ENCODE peak calls at places on chromosomes 5 and 9, in eight cellular contexts. One of them, this sample, is unnamed.

GRCh38 chr9:32378496-32378895 is 5.9 kb upstream of the ACO1 start:
- DNase-seq in stimulated activated CD4-positive, alpha-beta T cell treated with anti-CD3 and anti-CD28 coated beads, Interleukin-4, amount 100 ng/mL, for 1 hour: no peak
- DNase-seq in mesendoderm: peak; percentile 86
- DNase-seq in body of pancreas: peak; percentile 30
- DNase-seq in NCI-H748 treated with DMSO at 0.1 percent for 48 hours: peak; percentile 69
- DNase-seq in choroid plexus epithelial cell: peak; percentile 91
- DNase-seq in foreskin fibroblast: peak; percentile 86
- DNase-seq in NCI-H774: peak; percentile 29
- DNase-seq in this sample: peak; percentile 45

GRCh38 chr9:4192450-4192849 is 107.4 kb downstream of the GLIS3 start:
- DNase-seq in stimulated activated CD4-positive, alpha-beta T cell treated with anti-CD3 and anti-CD28 coated beads, Interleukin-4, amount 100 ng/mL, for 1 hour: no peak
- DNase-seq in mesendoderm: no peak
- DNase-seq in body of pancreas: no peak
- DNase-seq in NCI-H748 treated with DMSO at 0.1 percent for 48 hours: no peak
- DNase-seq in choroid plexus epithelial cell: no peak
- DNase-seq in foreskin fibroblast: no peak
- DNase-seq in NCI-H774: no peak
- DNase-seq in this sample: no peak

GRCh38 chr5:29001666-29002065 is 1963.3 kb upstream of the CDH9 start:
- DNase-seq in stimulated activated CD4-positive, alpha-beta T cell treated with anti-CD3 and anti-CD28 coated beads, Interleukin-4, amount 100 ng/mL, for 1 hour: no peak
- DNase-seq in mesendoderm: peak; percentile 83
- DNase-seq in body of pancreas: no peak
- DNase-seq in NCI-H748 treated with DMSO at 0.1 percent for 48 hours: no peak
- DNase-seq in choroid plexus epithelial cell: no peak
- DNase-seq in foreskin fibroblast: no peak
- DNase-seq in NCI-H774: no peak
- DNase-seq in this sample: no peak

GRCh38 chr5:176784218-176785165 is 25.9 kb upstream of the UNC5A start:
- DNase-seq in stimulated activated CD4-positive, alpha-beta T cell treated with anti-CD3 and anti-CD28 coated beads, Interleukin-4, amount 100 ng/mL, for 1 hour: no peak
- DNase-seq in mesendoderm: peak; percentile 84
- DNase-seq in body of pancreas: no peak
- DNase-seq in NCI-H748 treated with DMSO at 0.1 percent for 48 hours: no peak
- DNase-seq in choroid plexus epithelial cell: peak; percentile 88
- DNase-seq in foreskin fibroblast: peak; percentile 66
- DNase-seq in NCI-H774: no peak
- DNase-seq in this sample: peak; percentile 79

GRCh38 chr9:127198587-127198986 is 66.0 kb upstream of the GARNL3 start:
- DNase-seq in stimulated activated CD4-positive, alpha-beta T cell treated with anti-CD3 and anti-CD28 coated beads, Interleukin-4, amount 100 ng/mL, for 1 hour: no peak
- DNase-seq in mesendoderm: no peak
- DNase-seq in body of pancreas: no peak
- DNase-seq in NCI-H748 treated with DMSO at 0.1 percent for 48 hours: no peak
- DNase-seq in choroid plexus epithelial cell: no peak
- DNase-seq in foreskin fibroblast: no peak
- DNase-seq in NCI-H774: no peak
- DNase-seq in this sample: no peak

GRCh38 chr9:87710448-87710847 is 15.5 kb upstream of the CTSL start:
- DNase-seq in stimulated activated CD4-positive, alpha-beta T cell treated with anti-CD3 and anti-CD28 coated beads, Interleukin-4, amount 100 ng/mL, for 1 hour: no peak
- DNase-seq in mesendoderm: no peak
- DNase-seq in body of pancreas: no peak
- DNase-seq in NCI-H748 treated with DMSO at 0.1 percent for 48 hours: no peak
- DNase-seq in choroid plexus epithelial cell: no peak
- DNase-seq in foreskin fibroblast: no peak
- DNase-seq in NCI-H774: no peak
- DNase-seq in this sample: no peak

GRCh38 chr9:13352451-13352979 is 73.0 kb upstream of the MPDZ start:
- DNase-seq in stimulated activated CD4-positive, alpha-beta T cell treated with anti-CD3 and anti-CD28 coated beads, Interleukin-4, amount 100 ng/mL, for 1 hour: no peak
- DNase-seq in mesendoderm: no peak
- DNase-seq in body of pancreas: no peak
- DNase-seq in NCI-H748 treated with DMSO at 0.1 percent for 48 hours: no peak
- DNase-seq in choroid plexus epithelial cell: no peak
- DNase-seq in foreskin fibroblast: no peak
- DNase-seq in NCI-H774: no peak
- DNase-seq in this sample: no peak

GRCh38 chr5:55510523-55510880 is 24.3 kb downstream of the PLPP1 start:
- DNase-seq in stimulated activated CD4-positive, alpha-beta T cell treated with anti-CD3 and anti-CD28 coated beads, Interleukin-4, amount 100 ng/mL, for 1 hour: no peak
- DNase-seq in mesendoderm: no peak
- DNase-seq in body of pancreas: no peak
- DNase-seq in NCI-H748 treated with DMSO at 0.1 percent for 48 hours: no peak
- DNase-seq in choroid plexus epithelial cell: no peak
- DNase-seq in foreskin fibroblast: no peak
- DNase-seq in NCI-H774: no peak
- DNase-seq in this sample: no peak

GRCh38 chr5:15601274-15601673 is 101.3 kb downstream of the FBXL7 start:
- DNase-seq in stimulated activated CD4-positive, alpha-beta T cell treated with anti-CD3 and anti-CD28 coated beads, Interleukin-4, amount 100 ng/mL, for 1 hour: no peak
- DNase-seq in mesendoderm: peak; percentile 38
- DNase-seq in body of pancreas: no peak
- DNase-seq in NCI-H748 treated with DMSO at 0.1 percent for 48 hours: no peak
- DNase-seq in choroid plexus epithelial cell: peak; percentile 41
- DNase-seq in foreskin fibroblast: peak; percentile 53
- DNase-seq in NCI-H774: no peak
- DNase-seq in this sample: no peak

GRCh38 chr9:536597-537511 is 304.6 kb upstream of the DMRT1 start:
- DNase-seq in stimulated activated CD4-positive, alpha-beta T cell treated with anti-CD3 and anti-CD28 coated beads, Interleukin-4, amount 100 ng/mL, for 1 hour: no peak
- DNase-seq in mesendoderm: no peak
- DNase-seq in body of pancreas: no peak
- DNase-seq in NCI-H748 treated with DMSO at 0.1 percent for 48 hours: no peak
- DNase-seq in choroid plexus epithelial cell: no peak
- DNase-seq in foreskin fibroblast: no peak
- DNase-seq in NCI-H774: no peak
- DNase-seq in this sample: no peak

GRCh38 chr5:66247176-66247960 is 103.3 kb downstream of the SREK1 start:
- DNase-seq in stimulated activated CD4-positive, alpha-beta T cell treated with anti-CD3 and anti-CD28 coated beads, Interleukin-4, amount 100 ng/mL, for 1 hour: no peak
- DNase-seq in mesendoderm: peak; percentile 47
- DNase-seq in body of pancreas: no peak
- DNase-seq in NCI-H748 treated with DMSO at 0.1 percent for 48 hours: no peak
- DNase-seq in choroid plexus epithelial cell: peak; percentile 87
- DNase-seq in foreskin fibroblast: peak; percentile 85
- DNase-seq in NCI-H774: no peak
- DNase-seq in this sample: peak; percentile 9

GRCh38 chr5:1217596-1218206 is 7.5 kb upstream of the SLC6A18 start:
- DNase-seq in stimulated activated CD4-positive, alpha-beta T cell treated with anti-CD3 and anti-CD28 coated beads, Interleukin-4, amount 100 ng/mL, for 1 hour: no peak
- DNase-seq in mesendoderm: peak; percentile 33
- DNase-seq in body of pancreas: no peak
- DNase-seq in NCI-H748 treated with DMSO at 0.1 percent for 48 hours: no peak
- DNase-seq in choroid plexus epithelial cell: no peak
- DNase-seq in foreskin fibroblast: no peak
- DNase-seq in NCI-H774: peak; percentile 16
- DNase-seq in this sample: no peak

GRCh38 chr5:72282878-72283277 is 37.2 kb downstream of the MRPS27 start:
- DNase-seq in stimulated activated CD4-positive, alpha-beta T cell treated with anti-CD3 and anti-CD28 coated beads, Interleukin-4, amount 100 ng/mL, for 1 hour: no peak
- DNase-seq in mesendoderm: no peak
- DNase-seq in body of pancreas: no peak
- DNase-seq in NCI-H748 treated with DMSO at 0.1 percent for 48 hours: no peak
- DNase-seq in choroid plexus epithelial cell: peak; percentile 74
- DNase-seq in foreskin fibroblast: peak; percentile 70
- DNase-seq in NCI-H774: no peak
- DNase-seq in this sample: no peak

GRCh38 chr5:135862744-135863143 is 28.3 kb downstream of the SLC25A48 start:
- DNase-seq in stimulated activated CD4-positive, alpha-beta T cell treated with anti-CD3 and anti-CD28 coated beads, Interleukin-4, amount 100 ng/mL, for 1 hour: no peak
- DNase-seq in mesendoderm: no peak
- DNase-seq in body of pancreas: no peak
- DNase-seq in NCI-H748 treated with DMSO at 0.1 percent for 48 hours: no peak
- DNase-seq in choroid plexus epithelial cell: no peak
- DNase-seq in foreskin fibroblast: no peak
- DNase-seq in NCI-H774: no peak
- DNase-seq in this sample: no peak

GRCh38 chr9:105413486-105414068 is 34.3 kb upstream of the FSD1L start:
- DNase-seq in stimulated activated CD4-positive, alpha-beta T cell treated with anti-CD3 and anti-CD28 coated beads, Interleukin-4, amount 100 ng/mL, for 1 hour: no peak
- DNase-seq in mesendoderm: peak; percentile 69
- DNase-seq in body of pancreas: no peak
- DNase-seq in NCI-H748 treated with DMSO at 0.1 percent for 48 hours: peak; percentile 9
- DNase-seq in choroid plexus epithelial cell: peak; percentile 54
- DNase-seq in foreskin fibroblast: peak; percentile 75
- DNase-seq in NCI-H774: no peak
- DNase-seq in this sample: peak; percentile 33

GRCh38 chr5:125484272-125485002 is 738.0 kb upstream of the ZNF608 start:
- DNase-seq in stimulated activated CD4-positive, alpha-beta T cell treated with anti-CD3 and anti-CD28 coated beads, Interleukin-4, amount 100 ng/mL, for 1 hour: no peak
- DNase-seq in mesendoderm: no peak
- DNase-seq in body of pancreas: peak; percentile 31
- DNase-seq in NCI-H748 treated with DMSO at 0.1 percent for 48 hours: peak; percentile 91
- DNase-seq in choroid plexus epithelial cell: peak; percentile 92
- DNase-seq in foreskin fibroblast: peak; percentile 95
- DNase-seq in NCI-H774: peak; percentile 67
- DNase-seq in this sample: peak; percentile 87

GRCh38 chr5:50856720-50857119 is 190.3 kb downstream of the PARP8 start:
- DNase-seq in stimulated activated CD4-positive, alpha-beta T cell treated with anti-CD3 and anti-CD28 coated beads, Interleukin-4, amount 100 ng/mL, for 1 hour: no peak
- DNase-seq in mesendoderm: no peak
- DNase-seq in body of pancreas: no peak
- DNase-seq in NCI-H748 treated with DMSO at 0.1 percent for 48 hours: no peak
- DNase-seq in choroid plexus epithelial cell: no peak
- DNase-seq in foreskin fibroblast: no peak
- DNase-seq in NCI-H774: no peak
- DNase-seq in this sample: no peak

GRCh38 chr5:67475489-67475888 is 278.9 kb upstream of the CD180 start:
- DNase-seq in stimulated activated CD4-positive, alpha-beta T cell treated with anti-CD3 and anti-CD28 coated beads, Interleukin-4, amount 100 ng/mL, for 1 hour: no peak
- DNase-seq in mesendoderm: no peak
- DNase-seq in body of pancreas: no peak
- DNase-seq in NCI-H748 treated with DMSO at 0.1 percent for 48 hours: no peak
- DNase-seq in choroid plexus epithelial cell: no peak
- DNase-seq in foreskin fibroblast: peak; percentile 29
- DNase-seq in NCI-H774: no peak
- DNase-seq in this sample: no peak

GRCh38 chr5:11564716-11565115 is 339.5 kb downstream of the CTNND2 start:
- DNase-seq in stimulated activated CD4-positive, alpha-beta T cell treated with anti-CD3 and anti-CD28 coated beads, Interleukin-4, amount 100 ng/mL, for 1 hour: no peak
- DNase-seq in mesendoderm: no peak
- DNase-seq in body of pancreas: no peak
- DNase-seq in NCI-H748 treated with DMSO at 0.1 percent for 48 hours: no peak
- DNase-seq in choroid plexus epithelial cell: no peak
- DNase-seq in foreskin fibroblast: no peak
- DNase-seq in NCI-H774: no peak
- DNase-seq in this sample: no peak

GRCh38 chr9:128887914-128888350 is 6.0 kb downstream of the LRRC8A start:
- DNase-seq in stimulated activated CD4-positive, alpha-beta T cell treated with anti-CD3 and anti-CD28 coated beads, Interleukin-4, amount 100 ng/mL, for 1 hour: no peak
- DNase-seq in mesendoderm: peak; percentile 89
- DNase-seq in body of pancreas: no peak
- DNase-seq in NCI-H748 treated with DMSO at 0.1 percent for 48 hours: no peak
- DNase-seq in choroid plexus epithelial cell: peak; percentile 63
- DNase-seq in foreskin fibroblast: peak; percentile 51
- DNase-seq in NCI-H774: no peak
- DNase-seq in this sample: no peak

GRCh38 chr5:132434391-132434790 is 56.2 kb downstream of the IRF1 start:
- DNase-seq in stimulated activated CD4-positive, alpha-beta T cell treated with anti-CD3 and anti-CD28 coated beads, Interleukin-4, amount 100 ng/mL, for 1 hour: no peak
- DNase-seq in mesendoderm: no peak
- DNase-seq in body of pancreas: no peak
- DNase-seq in NCI-H748 treated with DMSO at 0.1 percent for 48 hours: no peak
- DNase-seq in choroid plexus epithelial cell: peak; percentile 48
- DNase-seq in foreskin fibroblast: no peak
- DNase-seq in NCI-H774: no peak
- DNase-seq in this sample: no peak

GRCh38 chr9:12923472-12924009 is 148.7 kb downstream of the LURAP1L start:
- DNase-seq in stimulated activated CD4-positive, alpha-beta T cell treated with anti-CD3 and anti-CD28 coated beads, Interleukin-4, amount 100 ng/mL, for 1 hour: no peak
- DNase-seq in mesendoderm: no peak
- DNase-seq in body of pancreas: no peak
- DNase-seq in NCI-H748 treated with DMSO at 0.1 percent for 48 hours: no peak
- DNase-seq in choroid plexus epithelial cell: peak; percentile 99
- DNase-seq in foreskin fibroblast: peak; percentile 98
- DNase-seq in NCI-H774: no peak
- DNase-seq in this sample: no peak

GRCh38 chr9:83706703-83707517 is 848 bp downstream of the UBQLN1 start:
- DNase-seq in stimulated activated CD4-positive, alpha-beta T cell treated with anti-CD3 and anti-CD28 coated beads, Interleukin-4, amount 100 ng/mL, for 1 hour: peak; percentile 72
- DNase-seq in mesendoderm: peak; percentile 90
- DNase-seq in body of pancreas: peak; percentile 48
- DNase-seq in NCI-H748 treated with DMSO at 0.1 percent for 48 hours: no peak
- DNase-seq in choroid plexus epithelial cell: peak; percentile 30
- DNase-seq in foreskin fibroblast: peak; percentile 30
- DNase-seq in NCI-H774: no peak
- DNase-seq in this sample: no peak

GRCh38 chr5:167736992-167737391 is 554.5 kb upstream of the WWC1 start:
- DNase-seq in stimulated activated CD4-positive, alpha-beta T cell treated with anti-CD3 and anti-CD28 coated beads, Interleukin-4, amount 100 ng/mL, for 1 hour: no peak
- DNase-seq in mesendoderm: no peak
- DNase-seq in body of pancreas: no peak
- DNase-seq in NCI-H748 treated with DMSO at 0.1 percent for 48 hours: no peak
- DNase-seq in choroid plexus epithelial cell: no peak
- DNase-seq in foreskin fibroblast: no peak
- DNase-seq in NCI-H774: no peak
- DNase-seq in this sample: no peak

GRCh38 chr5:61638476-61638875 is 306.4 kb downstream of the ZSWIM6 start:
- DNase-seq in stimulated activated CD4-positive, alpha-beta T cell treated with anti-CD3 and anti-CD28 coated beads, Interleukin-4, amount 100 ng/mL, for 1 hour: no peak
- DNase-seq in mesendoderm: no peak
- DNase-seq in body of pancreas: no peak
- DNase-seq in NCI-H748 treated with DMSO at 0.1 percent for 48 hours: no peak
- DNase-seq in choroid plexus epithelial cell: no peak
- DNase-seq in foreskin fibroblast: no peak
- DNase-seq in NCI-H774: no peak
- DNase-seq in this sample: no peak

GRCh38 chr5:169803077-169803981 is 166.3 kb downstream of the DOCK2 start:
- DNase-seq in stimulated activated CD4-positive, alpha-beta T cell treated with anti-CD3 and anti-CD28 coated beads, Interleukin-4, amount 100 ng/mL, for 1 hour: no peak
- DNase-seq in mesendoderm: peak; percentile 88
- DNase-seq in body of pancreas: no peak
- DNase-seq in NCI-H748 treated with DMSO at 0.1 percent for 48 hours: no peak
- DNase-seq in choroid plexus epithelial cell: peak; percentile 97
- DNase-seq in foreskin fibroblast: peak; percentile 98
- DNase-seq in NCI-H774: no peak
- DNase-seq in this sample: peak; percentile 31

GRCh38 chr5:149185067-149185466 is 43.8 kb downstream of the ABLIM3 start:
- DNase-seq in stimulated activated CD4-positive, alpha-beta T cell treated with anti-CD3 and anti-CD28 coated beads, Interleukin-4, amount 100 ng/mL, for 1 hour: no peak
- DNase-seq in mesendoderm: no peak
- DNase-seq in body of pancreas: no peak
- DNase-seq in NCI-H748 treated with DMSO at 0.1 percent for 48 hours: no peak
- DNase-seq in choroid plexus epithelial cell: no peak
- DNase-seq in foreskin fibroblast: no peak
- DNase-seq in NCI-H774: no peak
- DNase-seq in this sample: no peak

GRCh38 chr5:7420506-7421280 is 24.8 kb downstream of the ADCY2 start:
- DNase-seq in stimulated activated CD4-positive, alpha-beta T cell treated with anti-CD3 and anti-CD28 coated beads, Interleukin-4, amount 100 ng/mL, for 1 hour: no peak
- DNase-seq in mesendoderm: peak; percentile 77
- DNase-seq in body of pancreas: no peak
- DNase-seq in NCI-H748 treated with DMSO at 0.1 percent for 48 hours: no peak
- DNase-seq in choroid plexus epithelial cell: no peak
- DNase-seq in foreskin fibroblast: no peak
- DNase-seq in NCI-H774: no peak
- DNase-seq in this sample: no peak

GRCh38 chr9:77063645-77064285 is 44.3 kb downstream of the FOXB2 start:
- DNase-seq in stimulated activated CD4-positive, alpha-beta T cell treated with anti-CD3 and anti-CD28 coated beads, Interleukin-4, amount 100 ng/mL, for 1 hour: no peak
- DNase-seq in mesendoderm: no peak
- DNase-seq in body of pancreas: no peak
- DNase-seq in NCI-H748 treated with DMSO at 0.1 percent for 48 hours: no peak
- DNase-seq in choroid plexus epithelial cell: peak; percentile 73
- DNase-seq in foreskin fibroblast: peak; percentile 78
- DNase-seq in NCI-H774: no peak
- DNase-seq in this sample: peak; percentile 83

GRCh38 chr5:61306531-61307195 is 25.4 kb upstream of the ZSWIM6 start:
- DNase-seq in stimulated activated CD4-positive, alpha-beta T cell treated with anti-CD3 and anti-CD28 coated beads, Interleukin-4, amount 100 ng/mL, for 1 hour: no peak
- DNase-seq in mesendoderm: peak; percentile 79
- DNase-seq in body of pancreas: no peak
- DNase-seq in NCI-H748 treated with DMSO at 0.1 percent for 48 hours: no peak
- DNase-seq in choroid plexus epithelial cell: peak; percentile 94
- DNase-seq in foreskin fibroblast: peak; percentile 79
- DNase-seq in NCI-H774: no peak
- DNase-seq in this sample: peak; percentile 50

GRCh38 chr9:81890104-81890503 is 38.1 kb upstream of the SPATA31D4 start:
- DNase-seq in stimulated activated CD4-positive, alpha-beta T cell treated with anti-CD3 and anti-CD28 coated beads, Interleukin-4, amount 100 ng/mL, for 1 hour: no peak
- DNase-seq in mesendoderm: no peak
- DNase-seq in body of pancreas: no peak
- DNase-seq in NCI-H748 treated with DMSO at 0.1 percent for 48 hours: no peak
- DNase-seq in choroid plexus epithelial cell: peak; percentile 35
- DNase-seq in foreskin fibroblast: no peak
- DNase-seq in NCI-H774: no peak
- DNase-seq in this sample: no peak

GRCh38 chr5:43609752-43610151 is 6.8 kb downstream of the NNT start:
- DNase-seq in stimulated activated CD4-positive, alpha-beta T cell treated with anti-CD3 and anti-CD28 coated beads, Interleukin-4, amount 100 ng/mL, for 1 hour: no peak
- DNase-seq in mesendoderm: no peak
- DNase-seq in body of pancreas: no peak
- DNase-seq in NCI-H748 treated with DMSO at 0.1 percent for 48 hours: no peak
- DNase-seq in choroid plexus epithelial cell: peak; percentile 25
- DNase-seq in foreskin fibroblast: peak; percentile 19
- DNase-seq in NCI-H774: no peak
- DNase-seq in this sample: no peak

GRCh38 chr9:71886015-71886414 is 25.0 kb downstream of the ABHD17B start:
- DNase-seq in stimulated activated CD4-positive, alpha-beta T cell treated with anti-CD3 and anti-CD28 coated beads, Interleukin-4, amount 100 ng/mL, for 1 hour: no peak
- DNase-seq in mesendoderm: no peak
- DNase-seq in body of pancreas: no peak
- DNase-seq in NCI-H748 treated with DMSO at 0.1 percent for 48 hours: no peak
- DNase-seq in choroid plexus epithelial cell: no peak
- DNase-seq in foreskin fibroblast: no peak
- DNase-seq in NCI-H774: no peak
- DNase-seq in this sample: no peak

GRCh38 chr9:133700861-133701320 is 37.3 kb downstream of the SARDH start:
- DNase-seq in stimulated activated CD4-positive, alpha-beta T cell treated with anti-CD3 and anti-CD28 coated beads, Interleukin-4, amount 100 ng/mL, for 1 hour: no peak
- DNase-seq in mesendoderm: no peak
- DNase-seq in body of pancreas: no peak
- DNase-seq in NCI-H748 treated with DMSO at 0.1 percent for 48 hours: no peak
- DNase-seq in choroid plexus epithelial cell: peak; percentile 32
- DNase-seq in foreskin fibroblast: no peak
- DNase-seq in NCI-H774: no peak
- DNase-seq in this sample: no peak

This sample was measured in RCC 7860.